ENCODE peak calls at places on chromosome 16, in nine cellular contexts. F, L, I, C, E, S, H, P and A are unnamed samples.
A peak's percentile ranks its signal among the peaks of the same experiment; 100 is the strongest.

GRCh38 chr16:56423584-56424403 is 1.6 kb downstream of the AMFR start:
- DNase-seq in L (no peak), S (no peak), F (no peak), C (no peak), H (no peak), I (no peak), E (no peak), P (no peak), A (no peak)

GRCh38 chr16:54199486-54200160 is 87.0 kb downstream of the IRX3 start:
- DNase-seq in C (no peak), I (no peak), E (no peak), L (no peak), F (no peak), S (peak; percentile 17), P (no peak), H (no peak), A (no peak)

GRCh38 chr16:88534731-88535141 is 35.5 kb upstream of the ZC3H18 start:
- DNase-seq in I (peak; percentile 49), L (no peak), F (peak; percentile 39), E (no peak), S (peak; percentile 43), P (no peak), H (no peak), C (peak; percentile 30), A (peak; percentile 59)

GRCh38 chr16:89697161-89697615 is 4.3 kb downstream of the SPATA2L start:
- DNase-seq in P (no peak), H (no peak), F (peak; percentile 24), S (no peak), L (no peak), I (no peak), C (no peak), E (no peak), A (no peak)

GRCh38 chr16:70253291-70254094 is 1.8 kb upstream of the EXOSC6 start:
- DNase-seq in H (no peak), I (no peak), S (peak; percentile 51), E (peak; percentile 0), C (peak; percentile 35), F (no peak), L (peak; percentile 30), P (no peak), A (peak; percentile 69)

GRCh38 chr16:8905168-8905762 is 23.1 kb downstream of the LITAFD start:
- DNase-seq in H (no peak), S (peak; percentile 59), L (no peak), I (no peak), C (no peak), P (no peak), F (no peak), E (peak; percentile 1), A (no peak)

GRCh38 chr16:84975066-84975465 is 36.3 kb downstream of the ZDHHC7 start:
- DNase-seq in E (no peak), C (no peak), I (no peak), P (no peak), L (no peak), S (no peak), H (no peak), F (no peak), A (no peak)

GRCh38 chr16:55508271-55508921 is 476 bp upstream of the LPCAT2 start:
- DNase-seq in F (no peak), P (no peak), L (no peak), I (no peak), C (no peak), H (no peak), S (no peak), E (no peak), A (no peak)

GRCh38 chr16:20415541-20415940 is 6.2 kb downstream of the ACSM5 start:
- DNase-seq in F (no peak), L (no peak), P (no peak), S (peak; percentile 10), H (no peak), I (no peak), E (no peak), C (peak; percentile 2), A (no peak)

GRCh38 chr16:83517398-83517797 is 290.4 kb upstream of the HSBP1 start:
- DNase-seq in S (no peak), L (no peak), F (no peak), I (no peak), P (no peak), C (no peak), E (no peak), H (no peak), A (no peak)

GRCh38 chr16:9049241-9049640 is 42.2 kb upstream of the HAPSTR1 start:
- DNase-seq in L (no peak), F (no peak), S (peak; percentile 59), C (peak; percentile 81), I (no peak), E (no peak), H (no peak), P (no peak), A (no peak)

GRCh38 chr16:2983706-2984136 is 3.5 kb upstream of the PKMYT1 start:
- DNase-seq in I (peak; percentile 85), H (peak; percentile 92), S (peak; percentile 80), C (peak; percentile 70), F (peak; percentile 65), L (peak; percentile 82), P (peak; percentile 37), E (peak; percentile 95), A (peak; percentile 86)

GRCh38 chr16:56741399-56741798 is 11.5 kb downstream of the NUP93 start:
- DNase-seq in L (no peak), I (no peak), C (no peak), F (no peak), S (no peak), H (no peak), E (no peak), P (no peak), A (no peak)

GRCh38 chr16:56399047-56399446 is 26.3 kb downstream of the AMFR start:
- DNase-seq in C (no peak), L (no peak), I (no peak), P (no peak), F (no peak), E (no peak), S (no peak), H (no peak), A (no peak)

GRCh38 chr16:2385441-2385840 is 43.8 kb upstream of the CCNF start:
- DNase-seq in I (no peak), P (no peak), H (no peak), E (no peak), C (no peak), S (no peak), L (no peak), F (no peak), A (no peak)

GRCh38 chr16:88322500-88322970 is 60.2 kb upstream of the ZNF469 start:
- DNase-seq in S (no peak), F (no peak), I (no peak), C (no peak), L (no peak), H (no peak), E (no peak), P (no peak), A (peak; percentile 65)

GRCh38 chr16:50326835-50327465 is 41.8 kb downstream of the BRD7 start:
- DNase-seq in P (peak; percentile 33), C (peak; percentile 15), L (no peak), S (peak; percentile 37), H (no peak), I (no peak), F (no peak), E (no peak), A (no peak)

GRCh38 chr16:49767414-49767813 is 88.5 kb downstream of the ZNF423 start:
- DNase-seq in S (no peak), F (no peak), H (no peak), E (no peak), C (no peak), P (no peak), I (no peak), L (no peak), A (no peak)